ENCODE peak calls at places on chromosomes 1 and 21, in six cellular contexts. A, C, F, E, R and G are unnamed samples.

GRCh38 chr1:234213576-234214128 is 159.6 kb upstream of the COA6 start:
- DNase-seq in F (no peak), E (no peak), C (no peak), R (no peak), A (no peak), G (no peak)

GRCh38 chr1:2788506-2789163 is 12.9 kb downstream of the TTC34 start:
- DNase-seq in A (no peak), E (no peak), F (no peak), R (no peak), C (no peak), G (no peak)

GRCh38 chr1:24928631-24929090 is 1.4 kb downstream of the RUNX3 start:
- DNase-seq in A (no peak), C (no peak), R (no peak), F (no peak), E (no peak), G (no peak)

GRCh38 chr1:147821883-147822282 is 61.5 kb upstream of the GJA5 start:
- DNase-seq in A (no peak), E (peak), F (peak), C (no peak), R (no peak), G (peak)

GRCh38 chr1:55138740-55139283 is 76.4 kb downstream of the USP24 start:
- DNase-seq in A (no peak), E (no peak), R (no peak), C (no peak), F (no peak), G (no peak)

GRCh38 chr1:38733761-38734160 is 125.8 kb downstream of the RRAGC start:
- DNase-seq in F (no peak), A (no peak), E (no peak), R (no peak), C (no peak), G (no peak)

GRCh38 chr21:45322231-45322959 is 34.7 kb upstream of the POFUT2 start:
- DNase-seq in E (no peak), C (no peak), F (no peak), A (no peak), R (no peak), G (no peak)

GRCh38 chr1:22584001-22584557 is 20.8 kb downstream of the EPHA8 start:
- DNase-seq in C (no peak), E (no peak), F (no peak), R (no peak), A (no peak), G (no peak)

GRCh38 chr1:156382561-156382960 is 13.6 kb downstream of the RHBG start:
- DNase-seq in R (no peak), C (no peak), A (no peak), F (no peak), E (no peak), G (no peak)

GRCh38 chr21:19523066-19523465 is 1119.5 kb upstream of the TMPRSS15 start:
- DNase-seq in C (no peak), F (no peak), A (no peak), E (no peak), R (no peak), G (no peak)

GRCh38 chr1:64543831-64544230 is 73.9 kb downstream of the CACHD1 start:
- DNase-seq in F (no peak), E (no peak), A (no peak), C (no peak), R (no peak), G (no peak)

GRCh38 chr1:228936881-228937280 is 201.6 kb downstream of the RHOU start:
- DNase-seq in E (no peak), A (no peak), C (no peak), R (no peak), F (no peak), G (no peak)

GRCh38 chr1:213786683-213787082 is 201.1 kb upstream of the PROX1 start:
- DNase-seq in A (no peak), E (no peak), R (no peak), C (no peak), F (no peak), G (no peak)

GRCh38 chr1:58143972-58144752 is 402.4 kb downstream of the OMA1 start:
- DNase-seq in A (no peak), F (no peak), C (no peak), R (no peak), E (no peak), G (no peak)

GRCh38 chr21:38834725-38835124 is 29.0 kb downstream of the ETS2 start:
- DNase-seq in R (no peak), E (no peak), C (no peak), A (no peak), F (no peak), G (no peak)

GRCh38 chr1:165883056-165883455 is 55.6 kb downstream of the UCK2 start:
- DNase-seq in A (no peak), R (peak), C (no peak), F (no peak), E (no peak), G (no peak)

GRCh38 chr21:39915881-39916280 is 48.6 kb downstream of the PCP4 start:
- DNase-seq in F (no peak), E (no peak), A (no peak), C (no peak), R (no peak), G (no peak)

GRCh38 chr1:57470028-57470427 is 46.2 kb upstream of the DAB1 start:
- DNase-seq in R (no peak), C (no peak), E (no peak), F (peak), A (peak), G (no peak)

GRCh38 chr1:7885513-7886298 is 32.8 kb upstream of the UTS2 start:
- DNase-seq in C (no peak), R (no peak), F (no peak), A (no peak), E (no peak), G (no peak)